ENCODE peak calls at places on chromosome 9, in six cellular contexts. K is A549, Y is K562, U is endothelial cell of umbilical vein, V is GM12878, W is HepG2. O is an unnamed sample.
A peak's percentile ranks its signal among the peaks of the same experiment; 100 is the strongest.

GRCh38 chr9:33198163-33198562 is 31.0 kb upstream of the B4GALT1 start:
- DNase-seq in U (no peak), K (no peak), V (no peak), Y (no peak), W (no peak), O (no peak)

GRCh38 chr9:15295761-15296405 is 11.1 kb downstream of the TTC39B start:
- DNase-seq in K (no peak), W (peak; percentile 42), U (peak; percentile 87), Y (no peak), V (peak; percentile 26), O (peak; percentile 47)

GRCh38 chr9:82091100-82091499 is 102.5 kb downstream of the SPATA31D1 start:
- DNase-seq in W (no peak), K (no peak), U (no peak), V (no peak), Y (no peak), O (no peak)

GRCh38 chr9:123550012-123550411 is 194.0 kb downstream of the CRB2 start:
- DNase-seq in K (no peak), V (no peak), U (no peak), Y (no peak), W (no peak), O (peak; percentile 4)

GRCh38 chr9:16726718-16727451 is 143.6 kb downstream of the BNC2 start:
- DNase-seq in Y (no peak), V (no peak), U (peak; percentile 84), K (peak; percentile 84), W (no peak), O (peak; percentile 97)

GRCh38 chr9:77901771-77902170 is 129.8 kb downstream of the GNAQ start:
- DNase-seq in K (no peak), Y (no peak), U (no peak), W (no peak), V (no peak), O (peak; percentile 48)

GRCh38 chr9:137069508-137070071 is 767 bp downstream of the SAPCD2 start:
- DNase-seq in Y (peak; percentile 49), V (no peak), U (no peak), K (no peak), W (no peak), O (peak; percentile 39)

GRCh38 chr9:23622396-23622795 is 203.6 kb downstream of the ELAVL2 start:
- DNase-seq in W (no peak), U (no peak), K (no peak), Y (no peak), V (no peak), O (no peak)

GRCh38 chr9:2181794-2182193 is 166.6 kb downstream of the SMARCA2 start:
- DNase-seq in Y (peak; percentile 13), V (no peak), W (no peak), U (peak; percentile 36), K (peak; percentile 34), O (peak; percentile 56)

GRCh38 chr9:120928720-120929389 is 2.3 kb upstream of the TRAF1 start:
- DNase-seq in W (peak; percentile 21), K (peak; percentile 57), Y (no peak), V (no peak), U (peak; percentile 46), O (peak; percentile 78)

GRCh38 chr9:132350861-132351315 is 3.9 kb downstream of the SETX start:
- DNase-seq in W (no peak), K (no peak), V (no peak), U (peak; percentile 52), Y (no peak), O (peak; percentile 12)

GRCh38 chr9:83489961-83490360 is 48.2 kb downstream of the FRMD3 start:
- DNase-seq in W (no peak), V (no peak), K (no peak), U (no peak), Y (no peak), O (no peak)

GRCh38 chr9:70080481-70081119 is 37.0 kb downstream of the MAMDC2 start:
- DNase-seq in Y (no peak), W (peak; percentile 3), U (peak; percentile 33), V (no peak), K (peak; percentile 19), O (peak; percentile 3)

GRCh38 chr9:34892886-34893285 is 65.2 kb upstream of the PHF24 start:
- DNase-seq in K (no peak), Y (no peak), W (no peak), V (no peak), U (no peak), O (no peak)

GRCh38 chr9:105007143-105007542 is 79.2 kb upstream of the ABCA1 start:
- DNase-seq in Y (no peak), W (no peak), V (no peak), K (peak; percentile 68), U (peak; percentile 80), O (peak; percentile 95)

GRCh38 chr9:95010431-95010838 is 283.9 kb downstream of the AOPEP start:
- DNase-seq in U (no peak), V (no peak), W (no peak), Y (no peak), K (no peak), O (no peak)

GRCh38 chr9:100598641-100599145 is 20.8 kb downstream of the CAVIN4 start:
- DNase-seq in W (peak; percentile 69), K (peak; percentile 76), V (no peak), U (peak; percentile 77), Y (peak; percentile 66), O (peak; percentile 18)

GRCh38 chr9:131349522-131349880 is 44.4 kb upstream of the PRRC2B start:
- DNase-seq in V (no peak), Y (no peak), K (no peak), U (no peak), W (no peak), O (no peak)

GRCh38 chr9:34253460-34253837 is 74.6 kb downstream of the UBAP1 start:
- DNase-seq in K (peak; percentile 54), V (no peak), U (no peak), W (no peak), Y (no peak), O (peak; percentile 43)

GRCh38 chr9:114908104-114908621 is 22.2 kb downstream of the TNFSF8 start:
- DNase-seq in Y (no peak), V (no peak), W (peak; percentile 83), K (peak; percentile 97), U (no peak), O (no peak)

DNA sequence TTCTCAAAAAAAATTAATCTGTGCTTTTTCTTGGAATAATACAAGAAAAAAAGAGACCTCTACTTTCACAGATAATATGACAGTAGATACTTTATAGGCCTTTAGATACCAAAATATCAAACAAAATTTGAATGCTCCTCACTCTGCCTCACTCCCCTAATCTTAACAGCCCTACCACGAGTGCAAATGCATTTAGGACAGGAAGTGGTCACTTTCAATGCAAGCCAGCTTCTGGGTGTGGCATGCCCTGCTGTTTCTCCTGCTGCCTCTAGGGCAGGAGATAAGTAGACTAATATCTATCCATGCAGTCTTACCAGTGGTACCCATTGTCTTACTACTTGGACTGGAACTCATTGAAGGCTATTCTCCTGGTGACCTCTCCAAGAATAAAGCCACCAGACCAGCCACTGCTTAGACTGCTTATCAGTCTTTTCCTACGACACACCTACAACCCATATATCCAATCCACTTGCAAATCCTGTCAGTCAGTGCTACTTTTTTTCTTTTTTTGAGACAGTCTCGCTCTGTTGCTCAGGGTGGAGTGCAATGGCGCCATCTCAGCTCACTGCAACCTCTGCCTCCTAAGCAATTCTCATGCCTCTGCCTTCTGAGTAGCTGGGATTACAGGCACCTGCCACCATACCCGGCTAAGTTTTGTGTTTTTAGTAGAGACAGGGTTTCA is 23.0 kb downstream of the FRRS1L start:
- DNase-seq in W (peak; percentile 29), Y (peak; percentile 72), V (peak; percentile 23), U (no peak), K (peak; percentile 67), O (peak; percentile 83)
- TF ChIP-seq CTCF in W (no peak), Y (peak; percentile 65), V (peak; percentile 12), U (no peak), K (no peak), O (peak; percentile 65)

GRCh38 chr9:135517407-135517822 is 3.8 kb upstream of the LCN1 start:
- DNase-seq in Y (no peak), W (no peak), K (no peak), U (no peak), V (no peak), O (no peak)
- TF ChIP-seq MYC in Y (no peak), W (no peak), K (no peak), U (no peak), V (no peak), O (no peak)

GRCh38 chr9:36088020-36088419 is 48.5 kb upstream of the GLIPR2 start:
- DNase-seq in K (no peak), Y (no peak), V (no peak), U (no peak), W (no peak), O (no peak)

GRCh38 chr9:36078047-36078446 is 41.3 kb downstream of the RECK start:
- DNase-seq in V (no peak), W (no peak), U (no peak), Y (no peak), K (no peak), O (peak; percentile 27)

GRCh38 chr9:36080519-36080918 is 43.8 kb downstream of the RECK start:
- DNase-seq in W (no peak), U (no peak), V (no peak), Y (no peak), K (no peak), O (no peak)

GRCh38 chr9:36086442-36086841 is 49.7 kb downstream of the RECK start:
- DNase-seq in W (no peak), K (no peak), Y (peak; percentile 11), U (no peak), V (no peak), O (no peak)

DNA sequence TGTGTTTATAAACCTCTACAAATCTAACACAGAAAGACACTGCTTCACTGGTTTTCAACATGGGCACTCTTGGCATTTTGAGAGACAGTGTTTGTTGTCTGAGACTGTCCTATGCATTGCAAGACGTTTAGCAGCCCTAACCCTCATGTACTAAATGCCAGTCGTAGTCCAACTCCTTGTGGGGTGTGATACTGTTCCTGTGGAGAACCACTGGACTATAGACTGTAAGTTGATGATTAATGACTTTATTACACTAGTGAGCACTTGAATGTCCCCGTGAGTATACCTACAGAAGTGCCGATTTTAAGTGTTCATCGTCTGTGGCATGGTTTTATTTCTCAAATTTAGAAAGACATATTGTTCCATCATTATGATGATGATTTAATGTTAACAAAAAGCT is 46.2 kb downstream of the RECK start:
- DNase-seq in V (no peak), W (no peak), U (no peak), K (no peak), Y (no peak), O (no peak)
- TF ChIP-seq CTCF in V (no peak), W (no peak), U (no peak), K (no peak), Y (no peak), O (no peak)

GRCh38 chr9:6978591-6978990 is 220.8 kb downstream of the KDM4C start:
- DNase-seq in V (no peak), K (no peak), U (no peak), W (no peak), Y (no peak), O (no peak)
- TF ChIP-seq MYC in V (no peak), K (no peak), U (no peak), W (no peak), Y (no peak), O (no peak)